ENCODE peak calls at places on chromosomes 13 and 19, in four cellular contexts. Q, O, I and B are unnamed samples.

GRCh38 chr19:2056810-2057192 is 5.8 kb upstream of the MKNK2 start:
- DNase-seq in Q (no peak), O (no peak), I (no peak), B (no peak)

GRCh38 chr13:111484959-111485358 is 164.5 kb downstream of the TEX29 start:
- DNase-seq in Q (no peak), O (no peak), I (no peak), B (no peak)

GRCh38 chr19:8192227-8192820 is 16.8 kb upstream of the CERS4 start:
- DNase-seq in Q (peak), O (no peak), I (no peak), B (peak)

GRCh38 chr13:20882206-20882605 is 20.3 kb downstream of the XPO4 start:
- DNase-seq in Q (no peak), O (no peak), I (no peak), B (peak)

GRCh38 chr19:46042252-46042883 is 1.6 kb upstream of the IGFL4 start:
- DNase-seq in Q (no peak), O (no peak), I (no peak), B (no peak)

GRCh38 chr19:23460656-23461055 is 65.4 kb upstream of the ZNF91 start:
- DNase-seq in Q (no peak), O (no peak), I (peak), B (no peak)

GRCh38 chr13:112061367-112062046 is 5.4 kb upstream of the SOX1 start:
- DNase-seq in Q (no peak), O (no peak), I (no peak), B (peak)

GRCh38 chr13:28267495-28267894 is 129.2 kb downstream of the PAN3 start:
- DNase-seq in Q (no peak), O (no peak), I (no peak), B (no peak)

GRCh38 chr19:35559781-35560180 is 3.7 kb downstream of the ATP4A start:
- DNase-seq in Q (no peak), O (no peak), I (no peak), B (no peak)

GRCh38 chr13:46648166-46648607 is 95.2 kb downstream of the LRCH1 start:
- DNase-seq in Q (peak), O (no peak), I (peak), B (peak)

GRCh38 chr13:47903836-47904235 is 97.2 kb downstream of the SUCLA2 start:
- DNase-seq in Q (no peak), O (no peak), I (peak), B (no peak)

GRCh38 chr19:2719910-2720776 is 1.0 kb downstream of the DIRAS1 start:
- DNase-seq in Q (no peak), O (no peak), I (no peak), B (peak)

GRCh38 chr19:39446365-39447084 is 1.1 kb downstream of the SUPT5H start:
- DNase-seq in Q (no peak), O (no peak), I (no peak), B (no peak)

GRCh38 chr13:111484129-111484925 is 163.9 kb downstream of the TEX29 start:
- DNase-seq in Q (no peak), O (no peak), I (no peak), B (peak)

GRCh38 chr19:33409035-33409434 is 35.5 kb downstream of the CEBPG start:
- DNase-seq in Q (no peak), O (no peak), I (no peak), B (no peak)

GRCh38 chr13:20431080-20431479 is 94.6 kb downstream of the CRYL1 start:
- DNase-seq in Q (no peak), O (no peak), I (peak), B (no peak)

GRCh38 chr19:6812612-6813011 is 40.1 kb downstream of the VAV1 start:
- DNase-seq in Q (no peak), O (no peak), I (no peak), B (no peak)

GRCh38 chr19:20238025-20238623 is 71.1 kb downstream of the ZNF486 start:
- DNase-seq in Q (peak), O (peak), I (peak), B (peak)

GRCh38 chr13:107865643-107866006 is 349.7 kb downstream of the LIG4 start:
- DNase-seq in Q (no peak), O (no peak), I (no peak), B (no peak)

GRCh38 chr19:29155683-29156082 is 57.3 kb downstream of the UQCRFS1 start:
- DNase-seq in Q (no peak), O (no peak), I (no peak), B (no peak)

GRCh38 chr19:1173845-1174809 is at the start of gene SBNO2:
- DNase-seq in Q (peak), O (no peak), I (peak), B (peak)

GRCh38 chr13:105672911-105673310 is 862.6 kb downstream of the EFNB2 start:
- DNase-seq in Q (no peak), O (no peak), I (no peak), B (no peak)

GRCh38 chr19:21566073-21566472 is 60.7 kb downstream of the ZNF429 start:
- DNase-seq in Q (no peak), O (no peak), I (peak), B (no peak)

GRCh38 chr19:13329766-13330165 is 176.5 kb downstream of the CACNA1A start:
- DNase-seq in Q (no peak), O (no peak), I (no peak), B (no peak)

GRCh38 chr19:2254052-2254872 is 2.0 kb downstream of the JSRP1 start:
- DNase-seq in Q (no peak), O (no peak), I (no peak), B (peak)

GRCh38 chr19:3801412-3802096 is 15.4 kb upstream of the MATK start:
- DNase-seq in Q (peak), O (no peak), I (peak), B (peak)

GRCh38 chr13:105972306-105972721 is 563.1 kb downstream of the EFNB2 start:
- DNase-seq in Q (no peak), O (no peak), I (no peak), B (no peak)

GRCh38 chr19:45442927-45443461 is 19.3 kb upstream of the ERCC1 start:
- DNase-seq in Q (peak), O (no peak), I (no peak), B (peak)

GRCh38 chr19:7533281-7533819 is 2.2 kb upstream of the PNPLA6 start:
- DNase-seq in Q (no peak), O (no peak), I (peak), B (peak)

GRCh38 chr13:75813323-75813722 is 177.2 kb downstream of the LMO7 start:
- DNase-seq in Q (no peak), O (no peak), I (no peak), B (no peak)